ENCODE peak calls at places on chromosomes 1 and 21, in seven cellular contexts. R, O, N, L, Z, M and A are unnamed samples.

GRCh38 chr1:183200451-183200850 is 14.4 kb downstream of the LAMC2 start:
- DNase-seq in L (no peak), R (no peak), M (no peak), N (no peak), O (no peak), Z (no peak), A (no peak)

GRCh38 chr1:181152892-181153633 is 64.6 kb downstream of the IER5 start:
- DNase-seq in M (peak; percentile 94), N (peak; percentile 91), O (peak; percentile 85), L (no peak), R (peak; percentile 79), Z (peak; percentile 58), A (peak; percentile 56)

GRCh38 chr1:200029624-200030074 is 2.1 kb downstream of the NR5A2 start:
- DNase-seq in L (no peak), O (no peak), R (peak; percentile 31), N (no peak), M (no peak), Z (no peak), A (no peak)

GRCh38 chr1:80155371-80155770 is 1148.8 kb upstream of the ADGRL4 start:
- DNase-seq in N (no peak), O (no peak), R (peak; percentile 16), M (peak; percentile 12), Z (no peak), L (no peak), A (no peak)

GRCh38 chr1:41751804-41752513 is 166.8 kb downstream of the HIVEP3 start:
- DNase-seq in Z (no peak), N (no peak), L (no peak), M (peak; percentile 79), R (no peak), O (no peak), A (no peak)

GRCh38 chr1:10866314-10867091 is 70.1 kb upstream of the CASZ1 start:
- DNase-seq in L (peak; percentile 33), M (no peak), Z (peak; percentile 33), O (no peak), R (peak; percentile 63), N (no peak), A (peak; percentile 34)

GRCh38 chr21:37149411-37149810 is 76.4 kb downstream of the TTC3 start:
- DNase-seq in O (no peak), R (no peak), L (no peak), N (no peak), Z (no peak), M (peak; percentile 87), A (no peak)

GRCh38 chr1:111448482-111448917 is 556 bp downstream of the WDR77 start:
- DNase-seq in N (no peak), L (peak; percentile 18), O (no peak), M (no peak), R (peak; percentile 37), Z (no peak), A (peak; percentile 38)

GRCh38 chr1:234108921-234109320 is 204.4 kb downstream of the SLC35F3 start:
- DNase-seq in Z (no peak), L (no peak), N (no peak), O (no peak), M (no peak), R (peak; percentile 19), A (no peak)

GRCh38 chr1:56133517-56134472 is 445.6 kb downstream of the PLPP3 start:
- DNase-seq in M (no peak), L (no peak), R (no peak), Z (no peak), O (no peak), N (no peak), A (no peak)

GRCh38 chr1:185343306-185343705 is 26.3 kb upstream of the IVNS1ABP start:
- DNase-seq in M (no peak), O (no peak), L (no peak), N (no peak), Z (no peak), R (no peak), A (no peak)

GRCh38 chr1:177010246-177010825 is 154.2 kb downstream of the ASTN1 start:
- DNase-seq in N (no peak), O (no peak), Z (no peak), R (no peak), L (no peak), M (no peak), A (no peak)

GRCh38 chr1:76724816-76725215 is 142.5 kb upstream of the ST6GALNAC5 start:
- DNase-seq in R (no peak), Z (no peak), O (no peak), L (no peak), N (no peak), M (no peak), A (no peak)

GRCh38 chr1:234611799-234612351 is 1.9 kb upstream of the IRF2BP2 start:
- DNase-seq in L (no peak), O (peak; percentile 59), Z (no peak), R (peak; percentile 72), M (no peak), N (peak; percentile 37), A (peak; percentile 67)

GRCh38 chr1:233635765-233636502 is 22.0 kb downstream of the KCNK1 start:
- DNase-seq in Z (no peak), O (peak; percentile 81), L (peak; percentile 33), N (no peak), M (peak; percentile 60), R (peak; percentile 30), A (no peak)

GRCh38 chr21:14863745-14864210 is 201.0 kb downstream of the NRIP1 start:
- DNase-seq in Z (no peak), R (peak; percentile 56), N (no peak), M (peak; percentile 35), L (no peak), O (no peak), A (no peak)

GRCh38 chr1:54302549-54302948 is 102.6 kb downstream of the MRPL37 start:
- DNase-seq in L (no peak), Z (no peak), R (no peak), O (no peak), M (no peak), N (no peak), A (no peak)

GRCh38 chr1:54307305-54307704 is 98.9 kb downstream of the SSBP3 start:
- DNase-seq in M (no peak), L (no peak), R (no peak), O (no peak), N (no peak), Z (no peak), A (no peak)

GRCh38 chr1:54302951-54303843 is 103.0 kb downstream of the SSBP3 start:
- DNase-seq in L (no peak), N (no peak), R (no peak), M (peak; percentile 16), Z (no peak), O (no peak), A (no peak)

GRCh38 chr1:54305906-54306514 is 100.2 kb downstream of the SSBP3 start:
- DNase-seq in M (no peak), R (no peak), L (no peak), Z (no peak), N (no peak), O (no peak), A (no peak)

GRCh38 chr1:54304518-54304917 is 101.7 kb downstream of the SSBP3 start:
- DNase-seq in N (no peak), M (no peak), L (no peak), Z (no peak), O (no peak), R (no peak), A (no peak)
- H3K4me1 ChIP-seq in N (peaks cover 8% of the 10 kb centered on the region), M (peaks cover 3% of the 10 kb centered on the region), L (peaks cover 4% of the 10 kb centered on the region), Z (peaks cover 8% of the 10 kb centered on the region), O (peaks cover 32% of the 10 kb centered on the region), R (peaks cover 9% of the 10 kb centered on the region), A (peaks cover 6% of the 10 kb centered on the region)

DNA sequence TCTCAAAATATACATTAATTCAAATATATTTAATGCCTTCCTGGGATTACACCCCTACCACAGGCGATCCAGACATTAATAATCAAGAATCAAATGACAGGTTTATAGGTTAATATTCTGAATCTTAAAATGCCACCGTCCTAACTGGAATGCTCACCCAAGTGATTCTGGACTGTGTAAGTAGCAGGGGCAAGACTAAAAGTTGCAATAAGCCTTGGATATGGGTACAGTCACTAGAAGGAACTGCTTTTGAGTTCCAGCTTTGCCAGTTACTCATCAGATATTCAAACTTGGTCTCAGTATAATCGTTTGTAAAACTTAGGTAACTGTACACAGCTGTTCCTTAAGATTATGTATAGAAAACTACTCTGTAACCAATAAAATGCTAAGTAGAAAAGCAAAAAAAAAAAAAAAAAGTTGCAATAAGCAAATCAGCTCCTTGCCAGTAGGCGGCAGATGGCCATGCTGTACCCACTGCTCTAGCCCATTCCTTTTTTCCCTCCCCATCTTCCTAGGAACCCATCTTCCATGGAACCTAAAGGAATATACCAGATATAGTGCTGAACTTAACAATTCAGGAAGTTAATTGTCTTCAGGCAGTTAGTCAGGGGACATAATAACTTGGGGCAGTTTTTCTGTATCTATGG is 10.5 kb downstream of the RO60 start:
- DNase-seq in L (peak; percentile 73), O (no peak), Z (no peak), M (peak; percentile 26), R (no peak), N (no peak), A (no peak)
- TF ChIP-seq CTCF in L (peak; percentile 65), O (no peak), Z (no peak), M (peak; percentile 37), R (peak; percentile 15), N (peak; percentile 5), A (no peak)

GRCh38 chr1:30615076-30615795 is 108.1 kb downstream of the MATN1 start:
- DNase-seq in M (no peak), N (no peak), L (no peak), Z (no peak), R (no peak), O (no peak), A (no peak)

GRCh38 chr1:30618335-30618747 is 105.0 kb downstream of the MATN1 start:
- DNase-seq in O (no peak), R (peak; percentile 19), L (no peak), M (no peak), N (no peak), Z (no peak), A (no peak)

GRCh38 chr1:30615816-30616590 is 107.4 kb downstream of the MATN1 start:
- DNase-seq in O (peak; percentile 9), N (no peak), M (no peak), Z (no peak), R (no peak), L (no peak), A (no peak)

GRCh38 chr1:30617161-30617560 is 106.2 kb downstream of the MATN1 start:
- DNase-seq in R (no peak), L (no peak), O (peak; percentile 9), M (no peak), Z (no peak), N (no peak), A (no peak)

GRCh38 chr1:30616759-30617158 is 106.6 kb downstream of the MATN1 start:
- DNase-seq in O (peak; percentile 10), L (no peak), Z (no peak), M (no peak), N (no peak), R (no peak), A (no peak)
- H3K4me1 ChIP-seq in O (no peaks in the 10 kb centered on the region), L (no peaks in the 10 kb centered on the region), Z (no peaks in the 10 kb centered on the region), M (no peaks in the 10 kb centered on the region), N (no peaks in the 10 kb centered on the region), R (no peaks in the 10 kb centered on the region), A (no peaks in the 10 kb centered on the region)

DNA sequence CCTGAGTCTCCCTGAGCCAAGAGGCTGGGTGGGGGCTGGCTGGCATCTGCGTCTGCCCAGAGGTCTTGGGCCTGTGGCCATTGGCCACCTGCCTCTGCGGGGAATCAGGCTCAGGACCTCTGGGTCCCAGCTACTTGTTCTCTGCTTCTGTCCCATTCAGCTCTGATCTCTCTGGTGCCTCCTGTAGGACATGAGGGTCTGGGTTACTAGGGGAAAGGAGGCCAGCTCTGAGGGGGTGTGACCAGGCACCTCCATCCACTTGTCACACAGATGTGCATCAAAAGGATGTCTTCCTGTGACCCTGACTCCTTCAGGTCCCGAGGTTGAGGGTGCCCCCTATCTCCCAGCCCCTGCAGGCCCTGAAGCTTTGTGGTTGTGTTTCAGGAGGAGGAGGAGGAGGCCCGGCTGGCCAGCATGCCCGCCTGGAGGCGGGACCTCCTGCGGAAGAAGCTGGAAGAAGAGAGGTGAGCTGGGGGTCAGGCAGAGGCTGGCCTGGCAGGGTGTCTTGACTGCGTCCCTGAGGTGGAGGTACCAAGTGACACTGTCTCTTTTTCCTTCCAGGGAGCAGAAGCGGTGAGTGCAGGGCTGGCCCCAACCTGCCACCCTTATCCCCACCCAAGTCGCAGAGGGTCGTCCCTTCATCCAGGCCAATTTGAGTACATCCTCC is 9.0 kb downstream of the TNFRSF25 start:
- DNase-seq in Z (no peak), M (no peak), O (no peak), R (no peak), L (no peak), N (no peak), A (no peak)
- TF ChIP-seq CTCF in Z (no peak), M (no peak), O (no peak), R (no peak), L (no peak), N (no peak), A (no peak)